ENCODE peak calls at places on chromosomes 11 and 22, in ten cellular contexts. C, A, X, M, E, B, T, Z, N and O are unnamed samples.

GRCh38 chr11:15935370-15935769 is 421.0 kb downstream of the SOX6 start:
- DNase-seq in C (no peak), A (no peak), X (no peak), M (no peak), E (no peak), B (no peak), T (no peak), Z (no peak), N (no peak), O (no peak)

GRCh38 chr11:76589477-76589876 is 81.1 kb downstream of the LRRC32 start:
- DNase-seq in C (no peak), A (no peak), X (no peak), M (no peak), E (no peak), B (no peak), T (no peak), Z (no peak), N (no peak), O (no peak)

GRCh38 chr11:104339383-104339831 is 175.5 kb upstream of the PDGFD start:
- DNase-seq in C (no peak), A (no peak), X (no peak), M (no peak), E (no peak), B (no peak), T (no peak), Z (no peak), N (no peak), O (no peak)

GRCh38 chr11:111663820-111664219 is 61.6 kb downstream of the SIK2 start:
- DNase-seq in C (no peak), A (no peak), X (no peak), M (no peak), E (peak; percentile 40), B (peak; percentile 12), T (peak; percentile 25), Z (no peak), N (peak; percentile 42), O (no peak)

GRCh38 chr11:95230054-95231034 is 658 bp downstream of the SESN3 start:
- DNase-seq in C (no peak), A (no peak), X (peak; percentile 33), M (peak; percentile 5), E (no peak), B (no peak), T (peak; percentile 35), Z (peak; percentile 58), N (peak; percentile 20), O (no peak)

GRCh38 chr11:44659641-44660040 is 67.1 kb upstream of the TSPAN18 start:
- DNase-seq in C (no peak), A (no peak), X (no peak), M (no peak), E (no peak), B (no peak), T (no peak), Z (no peak), N (no peak), O (no peak)

GRCh38 chr22:45208993-45209838 is 31.5 kb downstream of the KIAA0930 start:
- DNase-seq in C (no peak), A (no peak), X (peak; percentile 39), M (peak; percentile 82), E (peak; percentile 63), B (peak; percentile 80), T (peak; percentile 93), Z (peak; percentile 85), N (peak; percentile 88), O (peak; percentile 73)

GRCh38 chr11:79404325-79404724 is 36.5 kb downstream of the TENM4 start:
- DNase-seq in C (no peak), A (no peak), X (no peak), M (no peak), E (no peak), B (no peak), T (peak; percentile 61), Z (no peak), N (peak; percentile 74), O (no peak)

GRCh38 chr22:49106136-49106930 is 721.3 kb downstream of the BRD1 start:
- DNase-seq in C (no peak), A (no peak), X (peak; percentile 51), M (no peak), E (no peak), B (no peak), T (no peak), Z (no peak), N (no peak), O (no peak)

GRCh38 chr11:77065878-77066228 is 918 bp upstream of the CAPN5 start:
- DNase-seq in C (no peak), A (no peak), X (no peak), M (no peak), E (no peak), B (no peak), T (peak; percentile 73), Z (peak; percentile 59), N (peak; percentile 69), O (no peak)

GRCh38 chr22:23786261-23786710 is 480 bp upstream of the SMARCB1 start:
- DNase-seq in C (no peak), A (no peak), X (no peak), M (no peak), E (no peak), B (no peak), T (no peak), Z (no peak), N (no peak), O (no peak)